ENCODE peak calls at places on chromosomes 1 and 21, in ten cellular contexts. G is SJCRH30, W is IMR-90, O is lower lobe of right lung, E is pancreas, D is cardiac muscle cell, I is sigmoid colon, S is testis, K is heart left ventricle, N is neuronal stem cell. B is an unnamed sample.

GRCh38 chr1:199029855-199030254 is 391.0 kb downstream of the PTPRC start:
- DNase-seq in G (no peak), S (no peak), K (no peak), O (no peak), I (no peak), N (no peak), E (no peak), D (no peak), W (peak; percentile 82), B (no peak)

GRCh38 chr21:29332461-29333354 is 34.0 kb downstream of the BACH1 start:
- DNase-seq in N (no peak), D (no peak), K (no peak), S (no peak), E (no peak), I (no peak), W (peak; percentile 77), G (no peak), O (no peak), B (no peak)

GRCh38 chr1:32761253-32761877 is 55.8 kb downstream of the YARS1 start:
- DNase-seq in D (no peak), W (peak; percentile 81), G (no peak), S (no peak), I (no peak), O (peak; percentile 60), N (no peak), E (peak; percentile 88), K (no peak), B (no peak)

GRCh38 chr1:178291166-178291565 is 197.3 kb downstream of the RASAL2 start:
- DNase-seq in E (no peak), K (no peak), S (no peak), N (no peak), O (no peak), W (no peak), D (no peak), I (no peak), G (no peak), B (no peak)

GRCh38 chr1:200888349-200888838 is 6.3 kb upstream of the INAVA start:
- DNase-seq in O (no peak), E (no peak), N (no peak), G (peak; percentile 82), S (no peak), K (no peak), I (peak; percentile 53), D (no peak), W (no peak), B (no peak)

GRCh38 chr1:62013264-62013663 is 181.4 kb upstream of the L1TD1 start:
- DNase-seq in E (no peak), S (no peak), W (no peak), O (no peak), I (no peak), N (no peak), D (no peak), K (no peak), G (no peak), B (no peak)

GRCh38 chr1:119987112-119987511 is 82.3 kb downstream of the NOTCH2 start:
- DNase-seq in K (no peak), N (no peak), D (no peak), W (peak; percentile 97), O (no peak), S (no peak), E (no peak), G (peak; percentile 64), I (no peak), B (no peak)

GRCh38 chr1:176241385-176242015 is 34.4 kb upstream of the COP1 start:
- DNase-seq in G (no peak), E (no peak), I (no peak), O (no peak), K (no peak), S (no peak), N (no peak), W (peak; percentile 95), D (no peak), B (no peak)

GRCh38 chr1:22290157-22290556 is 147.3 kb upstream of the WNT4 start:
- DNase-seq in S (no peak), D (no peak), N (no peak), G (no peak), W (no peak), O (no peak), I (no peak), K (no peak), E (no peak), B (no peak)

GRCh38 chr1:22291057-22291456 is 148.2 kb upstream of the WNT4 start:
- DNase-seq in S (no peak), D (no peak), N (no peak), E (no peak), O (no peak), G (no peak), K (no peak), W (no peak), I (no peak), B (no peak)

GRCh38 chr1:22290611-22291010 is 147.7 kb upstream of the WNT4 start:
- DNase-seq in E (no peak), W (no peak), O (no peak), N (no peak), G (no peak), K (no peak), D (no peak), I (no peak), S (no peak), B (no peak)

GRCh38 chr1:22291494-22291893 is 148.6 kb upstream of the WNT4 start:
- DNase-seq in D (no peak), N (no peak), W (no peak), K (no peak), S (no peak), I (no peak), O (no peak), E (no peak), G (no peak), B (peak; percentile 1)

GRCh38 chr1:22291926-22292788 is 149.3 kb upstream of the WNT4 start:
- DNase-seq in I (no peak), N (no peak), S (no peak), G (no peak), K (no peak), E (no peak), D (no peak), W (no peak), O (no peak), B (no peak)
- H3K4me3 ChIP-seq in I (no peak overlapping the region), N (no peak overlapping the region), S (no peak overlapping the region), G (no peak overlapping the region), K (no peak overlapping the region), E (no peak overlapping the region), D (no peak overlapping the region), W (no peak overlapping the region), O (no peak overlapping the region), B (no peak overlapping the region)

DNA sequence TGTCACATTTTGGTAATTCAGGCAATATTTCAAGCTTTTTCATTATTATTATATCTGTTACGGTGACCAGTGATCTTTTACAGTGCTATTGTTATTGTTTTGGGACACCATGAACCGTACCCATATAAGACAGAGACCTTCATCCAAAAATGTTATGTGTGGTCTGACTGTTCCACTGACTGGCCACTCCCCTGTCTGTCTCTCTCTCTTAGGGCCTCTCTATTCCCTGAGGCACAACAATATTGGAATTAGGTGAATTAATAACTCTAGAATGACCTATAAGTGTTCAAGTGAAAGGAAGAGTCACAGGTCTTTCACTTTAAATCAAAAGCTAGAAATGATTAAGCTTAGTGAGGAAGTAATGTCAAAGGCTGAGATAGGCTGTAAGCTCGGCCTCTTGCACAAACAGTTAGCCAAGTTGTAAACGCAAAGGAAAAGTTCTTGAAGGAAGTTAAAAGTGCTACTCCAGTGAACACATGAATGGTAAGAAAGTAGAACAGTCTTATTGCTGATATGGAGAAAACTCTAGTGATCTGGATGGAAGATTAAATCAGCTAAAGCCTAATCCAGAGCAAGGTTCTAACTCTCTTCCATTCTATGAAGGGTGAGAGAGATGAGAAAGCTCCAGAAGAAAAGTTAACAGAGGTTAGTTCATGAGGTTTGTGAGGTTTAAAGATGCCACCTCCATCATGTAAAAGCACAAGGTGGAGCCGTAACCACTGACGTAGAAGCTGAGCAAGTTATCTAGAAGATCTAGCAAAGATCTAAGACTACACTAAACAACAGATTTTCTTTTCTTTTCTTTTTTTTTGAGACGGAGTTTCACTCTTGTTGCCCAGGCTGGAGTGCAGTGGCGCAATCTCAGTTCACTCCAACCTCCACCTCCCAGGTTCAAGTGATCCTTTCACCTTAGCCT is 19.7 kb upstream of the DIPK1A start:
- DNase-seq in S (no peak), K (no peak), D (no peak), W (no peak), E (no peak), N (no peak), O (no peak), G (no peak), I (no peak), B (no peak)
- H3K27ac ChIP-seq in S (no peak overlapping the region), K (no peak overlapping the region), D (no peak overlapping the region), W (no peak overlapping the region), E (no peak overlapping the region), N (no peak overlapping the region), O (peak overlapping the region; percentile 62), G (no peak overlapping the region), I (no peak overlapping the region), B (no peak overlapping the region)

GRCh38 chr1:221823149-221823548 is 81.3 kb upstream of the DUSP10 start:
- DNase-seq in G (no peak), I (no peak), D (no peak), O (no peak), K (no peak), N (no peak), W (no peak), E (no peak), S (no peak), B (no peak)

GRCh38 chr1:221823566-221823965 is 81.7 kb upstream of the DUSP10 start:
- DNase-seq in I (no peak), S (no peak), D (no peak), K (no peak), N (no peak), E (no peak), O (no peak), W (no peak), G (no peak), B (no peak)

GRCh38 chr1:221822591-221822990 is 80.7 kb upstream of the DUSP10 start:
- DNase-seq in K (no peak), N (no peak), W (no peak), E (no peak), G (no peak), D (no peak), S (no peak), O (no peak), I (no peak), B (no peak)

GRCh38 chr1:221824025-221824424 is 82.1 kb upstream of the DUSP10 start:
- DNase-seq in O (no peak), S (no peak), D (no peak), G (no peak), E (no peak), W (peak; percentile 80), N (no peak), K (no peak), I (no peak), B (no peak)

DNA sequence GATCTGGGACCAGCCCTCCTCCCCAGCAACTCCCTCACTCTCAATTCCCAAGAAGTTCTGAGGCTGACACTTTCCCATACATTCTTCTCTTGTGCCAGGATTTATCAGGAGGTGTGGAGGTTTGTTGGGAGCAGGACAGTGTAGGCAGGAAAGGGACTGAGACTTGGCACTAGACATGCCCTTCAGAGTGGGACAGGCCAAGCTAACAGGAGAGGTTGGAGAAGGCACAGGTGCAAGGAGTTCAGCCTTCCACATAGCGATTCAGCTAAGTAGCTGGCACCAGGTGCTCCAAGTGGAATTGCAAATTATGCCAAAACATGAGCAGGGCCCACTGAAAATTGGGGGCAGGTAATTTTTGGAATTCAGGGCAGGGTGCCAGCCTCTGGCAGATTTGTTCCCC is 83.0 kb upstream of the DUSP10 start:
- DNase-seq in E (no peak), G (no peak), O (no peak), N (no peak), D (no peak), I (no peak), S (no peak), W (no peak), K (no peak), B (no peak)
- H3K4me3 ChIP-seq in E (no peak overlapping the region), G (no peak overlapping the region), O (no peak overlapping the region), N (no peak overlapping the region), D (no peak overlapping the region), I (no peak overlapping the region), S (no peak overlapping the region), W (no peak overlapping the region), K (no peak overlapping the region), B (no peak overlapping the region)

DNA sequence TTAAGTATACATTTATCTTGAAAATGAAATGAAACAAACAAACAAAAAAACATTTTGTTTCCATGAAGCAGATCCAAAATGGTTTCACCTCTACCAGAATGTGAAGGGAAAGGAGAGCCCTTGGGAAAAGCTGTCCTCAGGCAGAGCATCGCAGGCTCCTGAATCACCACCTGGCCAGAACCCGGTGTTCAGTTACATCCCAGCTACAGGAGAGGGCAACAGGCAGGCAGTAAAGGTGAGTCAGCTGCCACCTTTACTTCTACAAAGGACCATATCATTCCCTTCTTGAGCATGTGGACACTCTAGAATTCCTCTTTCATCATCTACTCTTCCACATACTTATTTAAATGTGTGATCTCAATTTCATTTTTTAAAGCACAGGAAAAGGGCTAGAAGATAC is 151.2 kb downstream of the PIGK start:
- DNase-seq in G (no peak), O (no peak), I (no peak), D (no peak), S (no peak), W (no peak), N (no peak), K (no peak), E (no peak), B (no peak)
- H3K27ac ChIP-seq in G (no peak overlapping the region), O (no peak overlapping the region), I (no peak overlapping the region), D (no peak overlapping the region), S (no peak overlapping the region), W (no peak overlapping the region), N (no peak overlapping the region), K (no peak overlapping the region), E (no peak overlapping the region), B (no peak overlapping the region)

B was measured in dorsolateral prefrontal cortex.